ENCODE peak calls at places on chromosomes 16 and 17, in six cellular contexts. F is stimulated activated CD4-positive, alpha-beta T cell treated with anti-CD3 and anti-CD28 coated beads, Interleukin-4, amount 100 ng/mL, for 24 hours; D is Calu3; Z is cardiac muscle cell; W is kidney epithelial cell; P is NAMALWA. O is an unnamed sample.

GRCh38 chr16:4892356-4893102 is 44.4 kb downstream of the PPL start:
- DNase-seq in Z (peak), P (no peak), D (no peak), F (no peak), W (no peak), O (no peak)

GRCh38 chr16:78503501-78504110 is 404.2 kb downstream of the WWOX start:
- DNase-seq in D (peak), P (peak), Z (peak), W (no peak), F (peak), O (peak)

GRCh38 chr17:42895185-42895555 is 5.4 kb upstream of the G6PC1 start:
- DNase-seq in W (peak), F (no peak), P (no peak), Z (peak), D (peak), O (peak)

GRCh38 chr17:44219636-44220210 is at the start of gene UBTF:
- DNase-seq in D (peak), Z (peak), P (peak), W (no peak), F (peak), O (no peak)

GRCh38 chr17:42101513-42102292 is 3.4 kb upstream of the ZNF385C start:
- DNase-seq in Z (peak), W (no peak), P (peak), D (peak), F (peak), O (peak)

GRCh38 chr17:38749222-38750043 is 1.3 kb upstream of the PCGF2 start:
- DNase-seq in D (peak), P (no peak), W (peak), Z (peak), F (no peak), O (peak)

GRCh38 chr16:15961060-15961511 is 11.7 kb downstream of the ABCC1 start:
- DNase-seq in Z (no peak), P (peak), F (peak), W (no peak), D (no peak), O (no peak)

GRCh38 chr16:49345829-49346228 is 27.8 kb upstream of the C16orf78 start:
- DNase-seq in P (peak), D (no peak), Z (peak), W (no peak), F (no peak), O (no peak)

GRCh38 chr17:82787081-82787848 is 35.4 kb downstream of the TBCD start:
- DNase-seq in D (no peak), W (no peak), P (no peak), F (no peak), Z (no peak), O (no peak)